ENCODE peak calls at places on chromosomes 7 and 10, in five cellular contexts. One of them, this sample, is unnamed.

GRCh38 chr10:53598914-53599313 is 826.3 kb upstream of the MBL2 start:
- DNase-seq in MM.1S: no peak
- DNase-seq in PC-3: peak; percentile 98
- DNase-seq in ovary: no peak
- DNase-seq in GM23248: no peak
- DNase-seq in this sample: no peak

GRCh38 chr10:83225781-83226180 is 913.5 kb upstream of the GHITM start:
- DNase-seq in MM.1S: no peak
- DNase-seq in GM23248: no peak
- DNase-seq in ovary: no peak
- DNase-seq in PC-3: no peak
- DNase-seq in this sample: no peak

GRCh38 chr7:76330245-76330644 is 27.8 kb downstream of the HSPB1 start:
- DNase-seq in ovary: no peak
- DNase-seq in GM23248: no peak
- DNase-seq in MM.1S: no peak
- DNase-seq in PC-3: no peak
- DNase-seq in this sample: no peak

GRCh38 chr7:67343566-67343965 is 346.9 kb downstream of the TYW1 start:
- DNase-seq in PC-3: no peak
- DNase-seq in ovary: no peak
- DNase-seq in MM.1S: no peak
- DNase-seq in GM23248: no peak
- DNase-seq in this sample: no peak

GRCh38 chr7:31696270-31696669 is 9.3 kb downstream of the PPP1R17 start:
- DNase-seq in PC-3: no peak
- DNase-seq in MM.1S: no peak
- DNase-seq in GM23248: peak; percentile 42
- DNase-seq in ovary: no peak
- DNase-seq in this sample: peak; percentile 2

GRCh38 chr7:147509052-147509480 is 1081.5 kb upstream of the C7orf33 start:
- DNase-seq in PC-3: peak; percentile 35
- DNase-seq in GM23248: peak; percentile 46
- DNase-seq in MM.1S: no peak
- DNase-seq in ovary: no peak
- DNase-seq in this sample: peak; percentile 75

GRCh38 chr10:132612571-132613504 is 75.3 kb downstream of the INPP5A start:
- DNase-seq in GM23248: no peak
- DNase-seq in ovary: peak; percentile 39
- DNase-seq in MM.1S: no peak
- DNase-seq in PC-3: no peak
- DNase-seq in this sample: peak; percentile 39

GRCh38 chr10:3949741-3950140 is 164.7 kb upstream of the KLF6 start:
- DNase-seq in PC-3: no peak
- DNase-seq in ovary: no peak
- DNase-seq in GM23248: no peak
- DNase-seq in MM.1S: no peak
- DNase-seq in this sample: no peak

GRCh38 chr7:79159040-79159664 is 294.3 kb downstream of the MAGI2 start:
- DNase-seq in GM23248: no peak
- DNase-seq in ovary: no peak
- DNase-seq in MM.1S: no peak
- DNase-seq in PC-3: no peak
- DNase-seq in this sample: no peak

GRCh38 chr7:79241288-79242055 is 212.0 kb downstream of the MAGI2 start:
- DNase-seq in GM23248: peak; percentile 69
- DNase-seq in PC-3: peak; percentile 47
- DNase-seq in MM.1S: no peak
- DNase-seq in ovary: no peak
- DNase-seq in this sample: peak; percentile 61

GRCh38 chr10:26703096-26703495 is 5.6 kb downstream of the PDSS1 start:
- DNase-seq in MM.1S: no peak
- DNase-seq in ovary: no peak
- DNase-seq in GM23248: no peak
- DNase-seq in PC-3: no peak
- DNase-seq in this sample: no peak

GRCh38 chr10:93815304-93816091 is 57.8 kb downstream of the LGI1 start:
- DNase-seq in PC-3: peak; percentile 12
- DNase-seq in MM.1S: no peak
- DNase-seq in GM23248: no peak
- DNase-seq in ovary: no peak
- DNase-seq in this sample: peak; percentile 67

DNA sequence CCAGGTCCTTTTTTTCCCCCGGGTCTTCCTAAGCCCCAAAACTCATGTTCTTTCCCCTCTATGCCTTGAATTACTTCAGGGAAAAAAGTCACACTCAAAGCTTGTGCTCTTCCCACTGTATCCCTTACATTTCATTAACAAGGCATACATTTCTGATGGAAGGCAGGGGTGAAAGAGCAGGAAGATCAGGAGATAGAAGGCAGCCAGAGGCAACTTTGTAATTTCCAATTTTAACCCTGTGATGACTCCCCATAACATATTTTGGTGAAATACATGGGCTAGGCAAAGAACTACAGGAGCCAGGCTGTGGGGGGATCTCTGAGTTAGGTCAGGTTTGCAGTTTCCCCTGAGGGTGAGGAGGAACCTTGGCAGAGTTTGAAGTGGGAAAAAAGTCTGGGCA is 635.0 kb downstream of the LRMDA start:
- DNase-seq in GM23248: no peak
- DNase-seq in ovary: no peak
- DNase-seq in MM.1S: no peak
- DNase-seq in PC-3: no peak
- DNase-seq in this sample: no peak
- H3K9me3 ChIP-seq in GM23248: no peaks in the 10 kb centered on the region
- H3K9me3 ChIP-seq in ovary: no peaks in the 10 kb centered on the region
- H3K9me3 ChIP-seq in MM.1S: no peaks in the 10 kb centered on the region
- H3K9me3 ChIP-seq in PC-3: peaks cover 3% of the 10 kb centered on the region
- H3K9me3 ChIP-seq in this sample: peaks cover 17% of the 10 kb centered on the region

GRCh38 chr7:100897111-100897608 is 1.5 kb upstream of the ACHE start:
- DNase-seq in MM.1S: no peak
- DNase-seq in GM23248: peak; percentile 55
- DNase-seq in PC-3: peak; percentile 37
- DNase-seq in ovary: peak; percentile 72
- DNase-seq in this sample: peak; percentile 80

GRCh38 chr7:100895701-100895955 is at the start of gene ACHE:
- DNase-seq in MM.1S: no peak
- DNase-seq in PC-3: no peak
- DNase-seq in GM23248: no peak
- DNase-seq in ovary: no peak
- DNase-seq in this sample: no peak

GRCh38 chr7:100897772-100898454 is 2.2 kb upstream of the ACHE start:
- DNase-seq in PC-3: no peak
- DNase-seq in MM.1S: no peak
- DNase-seq in ovary: no peak
- DNase-seq in GM23248: no peak
- DNase-seq in this sample: no peak

GRCh38 chr7:100895956-100896742 is 461 bp upstream of the ACHE start:
- DNase-seq in PC-3: no peak
- DNase-seq in MM.1S: no peak
- DNase-seq in GM23248: no peak
- DNase-seq in ovary: peak; percentile 51
- DNase-seq in this sample: peak; percentile 50

GRCh38 chr7:100896743-100897051 is 1.0 kb upstream of the ACHE start:
- DNase-seq in ovary: peak; percentile 54
- DNase-seq in PC-3: no peak
- DNase-seq in GM23248: no peak
- DNase-seq in MM.1S: no peak
- DNase-seq in this sample: no peak
- H3K4me3 ChIP-seq in ovary: peak overlapping the region; percentile 17
- H3K4me3 ChIP-seq in PC-3: no peak overlapping the region
- H3K4me3 ChIP-seq in GM23248: no peak overlapping the region
- H3K4me3 ChIP-seq in MM.1S: peak overlapping the region; percentile 22
- H3K4me3 ChIP-seq in this sample: no peak overlapping the region

DNA sequence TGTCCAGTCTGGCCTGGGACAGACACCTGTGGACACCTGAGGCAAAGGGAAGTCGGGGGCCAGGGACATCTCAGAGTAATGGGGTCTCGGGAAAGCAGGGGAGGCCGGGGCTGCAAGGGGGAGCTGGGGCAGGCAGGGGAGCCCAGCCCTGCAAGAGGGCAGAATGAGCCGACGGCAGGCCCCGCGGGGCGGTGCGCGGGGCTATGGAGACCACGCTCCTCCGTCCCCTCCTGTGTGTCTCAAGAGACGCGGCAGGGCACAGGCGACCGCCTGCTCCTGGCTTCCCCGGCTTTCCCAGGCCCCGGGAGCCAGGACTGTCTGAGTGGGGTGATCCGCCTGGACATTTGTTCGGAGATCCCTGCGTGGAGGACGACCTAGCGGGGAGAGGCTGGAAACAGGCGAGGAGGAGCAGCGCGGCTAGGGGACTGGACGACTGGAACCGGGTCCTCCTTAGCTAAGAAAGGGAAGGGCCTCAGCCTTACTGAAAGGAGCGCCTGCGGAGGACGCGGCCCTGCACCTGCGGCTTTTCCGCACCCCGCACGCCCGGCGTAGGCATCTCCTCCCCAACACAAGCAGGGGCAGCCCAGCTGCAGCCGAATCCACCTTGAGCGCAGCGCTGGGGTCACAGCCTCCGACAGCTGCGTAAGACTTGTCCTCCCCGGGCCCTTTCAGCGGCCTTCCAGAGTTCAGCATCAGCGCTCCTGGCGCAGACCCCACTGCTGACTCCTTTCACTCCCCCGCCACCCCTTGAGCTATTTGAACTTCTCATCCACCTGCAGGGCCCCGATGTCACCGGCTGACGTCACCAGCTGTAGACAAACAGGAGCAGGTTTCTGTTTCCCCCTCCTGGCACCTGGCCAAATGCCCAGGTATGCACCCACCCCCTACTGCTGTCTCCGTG is 176.4 kb downstream of the ZNF248 start:
- DNase-seq in PC-3: no peak
- DNase-seq in ovary: no peak
- DNase-seq in GM23248: no peak
- DNase-seq in MM.1S: no peak
- DNase-seq in this sample: no peak
- H3K9me3 ChIP-seq in PC-3: no peaks in the 10 kb centered on the region
- H3K9me3 ChIP-seq in ovary: no peaks in the 10 kb centered on the region
- H3K9me3 ChIP-seq in GM23248: no peaks in the 10 kb centered on the region
- H3K9me3 ChIP-seq in MM.1S: no peaks in the 10 kb centered on the region
- H3K9me3 ChIP-seq in this sample: no peaks in the 10 kb centered on the region

DNA sequence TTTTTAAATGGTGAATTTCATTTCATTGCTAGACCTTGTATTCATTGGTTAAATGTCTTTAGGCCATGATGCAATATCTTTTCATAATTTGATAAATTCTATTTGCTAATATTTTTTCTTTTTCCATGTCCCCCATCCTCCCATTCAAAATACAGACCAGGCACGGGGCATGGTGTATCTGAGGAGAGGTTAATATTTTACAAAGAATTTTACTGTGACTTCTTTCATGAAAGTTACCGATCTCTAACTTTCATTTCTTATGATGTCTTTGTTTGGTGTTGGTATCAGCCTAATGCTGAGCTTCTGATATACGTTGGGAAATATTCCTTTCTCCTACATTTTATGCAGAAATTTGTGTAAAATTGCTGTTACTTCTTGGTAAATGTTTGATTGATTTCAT is 216.7 kb upstream of the IGFBP3 start:
- DNase-seq in GM23248: no peak
- DNase-seq in MM.1S: no peak
- DNase-seq in PC-3: no peak
- DNase-seq in ovary: no peak
- DNase-seq in this sample: no peak
- H3K4me3 ChIP-seq in GM23248: no peak overlapping the region
- H3K4me3 ChIP-seq in MM.1S: no peak overlapping the region
- H3K4me3 ChIP-seq in PC-3: no peak overlapping the region
- H3K4me3 ChIP-seq in ovary: no peak overlapping the region
- H3K4me3 ChIP-seq in this sample: no peak overlapping the region

GRCh38 chr7:157981778-157982177 is 605.8 kb downstream of the PTPRN2 start:
- DNase-seq in ovary: no peak
- DNase-seq in MM.1S: no peak
- DNase-seq in GM23248: no peak
- DNase-seq in PC-3: no peak
- DNase-seq in this sample: no peak
- H3K9me3 ChIP-seq in ovary: no peaks in the 10 kb centered on the region
- H3K9me3 ChIP-seq in MM.1S: no peaks in the 10 kb centered on the region
- H3K9me3 ChIP-seq in GM23248: no peaks in the 10 kb centered on the region
- H3K9me3 ChIP-seq in PC-3: no peaks in the 10 kb centered on the region
- H3K9me3 ChIP-seq in this sample: no peaks in the 10 kb centered on the region

GRCh38 chr7:82805527-82805960 is 357.1 kb downstream of the PCLO start:
- DNase-seq in MM.1S: no peak
- DNase-seq in ovary: no peak
- DNase-seq in GM23248: peak; percentile 91
- DNase-seq in PC-3: peak; percentile 89
- DNase-seq in this sample: peak; percentile 73

GRCh38 chr7:82808633-82809032 is 354.1 kb downstream of the PCLO start:
- DNase-seq in PC-3: no peak
- DNase-seq in ovary: no peak
- DNase-seq in MM.1S: no peak
- DNase-seq in GM23248: no peak
- DNase-seq in this sample: no peak

DNA sequence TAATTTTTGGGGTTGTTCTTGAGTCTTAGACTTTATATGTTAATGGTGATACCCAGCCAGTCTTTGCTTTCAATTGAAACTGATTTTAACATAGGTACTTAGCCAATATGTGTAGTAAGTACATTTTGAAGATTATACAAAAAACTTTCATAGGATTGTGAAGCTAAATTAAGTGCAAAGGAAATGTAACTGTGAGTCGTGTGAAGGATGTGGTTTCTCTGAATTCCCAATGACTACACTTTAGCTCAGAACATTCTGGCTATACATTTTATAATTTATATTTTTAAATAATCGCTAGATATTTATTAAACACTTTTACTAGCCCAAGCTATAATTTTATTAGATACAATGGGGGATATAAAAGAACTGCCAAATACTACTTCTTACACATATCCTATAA is 359.3 kb downstream of the PCLO start:
- DNase-seq in MM.1S: no peak
- DNase-seq in GM23248: peak; percentile 26
- DNase-seq in PC-3: peak; percentile 4
- DNase-seq in ovary: no peak
- DNase-seq in this sample: no peak
- H3K4me3 ChIP-seq in MM.1S: no peak overlapping the region
- H3K4me3 ChIP-seq in GM23248: no peak overlapping the region
- H3K4me3 ChIP-seq in PC-3: no peak overlapping the region
- H3K4me3 ChIP-seq in ovary: no peak overlapping the region
- H3K4me3 ChIP-seq in this sample: no peak overlapping the region

This sample was measured in adipocyte.